ENCODE peak calls at places on chromosomes 12 and 14, in seven cellular contexts. One of them, this sample, is unnamed.

GRCh38 chr12:80118565-80119337 is 19.4 kb downstream of the OTOGL start:
- DNase-seq in prostate gland: no peak
- DNase-seq in AG10803: no peak
- DNase-seq in breast epithelium: no peak
- DNase-seq in tibial nerve: no peak
- DNase-seq in body of pancreas: no peak
- DNase-seq in lung: no peak
- DNase-seq in this sample: no peak

GRCh38 chr12:3225154-3225795 is 148.1 kb downstream of the TSPAN9 start:
- DNase-seq in prostate gland: no peak
- DNase-seq in AG10803: peak
- DNase-seq in breast epithelium: no peak
- DNase-seq in tibial nerve: no peak
- DNase-seq in body of pancreas: no peak
- DNase-seq in lung: no peak
- DNase-seq in this sample: no peak

GRCh38 chr12:96510306-96510764 is 21.0 kb downstream of the CFAP54 start:
- DNase-seq in prostate gland: no peak
- DNase-seq in AG10803: peak
- DNase-seq in breast epithelium: no peak
- DNase-seq in tibial nerve: no peak
- DNase-seq in body of pancreas: no peak
- DNase-seq in lung: no peak
- DNase-seq in this sample: peak

GRCh38 chr14:75125617-75126016 is 1.2 kb downstream of the NEK9 start:
- DNase-seq in prostate gland: no peak
- DNase-seq in AG10803: peak
- DNase-seq in breast epithelium: no peak
- DNase-seq in tibial nerve: no peak
- DNase-seq in body of pancreas: no peak
- DNase-seq in lung: no peak
- DNase-seq in this sample: peak

GRCh38 chr14:32072701-32073100 is 4.4 kb upstream of the ARHGAP5 start:
- DNase-seq in prostate gland: no peak
- DNase-seq in AG10803: no peak
- DNase-seq in breast epithelium: no peak
- DNase-seq in tibial nerve: no peak
- DNase-seq in body of pancreas: no peak
- DNase-seq in lung: no peak
- DNase-seq in this sample: no peak

GRCh38 chr12:7093892-7094291 is 1.6 kb upstream of the C1R start:
- DNase-seq in prostate gland: no peak
- DNase-seq in AG10803: peak
- DNase-seq in breast epithelium: no peak
- DNase-seq in tibial nerve: no peak
- DNase-seq in body of pancreas: no peak
- DNase-seq in lung: no peak
- DNase-seq in this sample: peak

GRCh38 chr12:54991161-54991991 is 6.8 kb upstream of the TESPA1 start:
- DNase-seq in prostate gland: no peak
- DNase-seq in AG10803: no peak
- DNase-seq in breast epithelium: no peak
- DNase-seq in tibial nerve: no peak
- DNase-seq in body of pancreas: no peak
- DNase-seq in lung: no peak
- DNase-seq in this sample: no peak

GRCh38 chr12:25130741-25131188 is 64.2 kb downstream of the DNAI7 start:
- DNase-seq in prostate gland: no peak
- DNase-seq in AG10803: peak
- DNase-seq in breast epithelium: no peak
- DNase-seq in tibial nerve: no peak
- DNase-seq in body of pancreas: no peak
- DNase-seq in lung: no peak
- DNase-seq in this sample: peak

GRCh38 chr14:96256420-96256819 is 410 bp downstream of the BDKRB1 start:
- DNase-seq in prostate gland: no peak
- DNase-seq in AG10803: peak
- DNase-seq in breast epithelium: no peak
- DNase-seq in tibial nerve: no peak
- DNase-seq in body of pancreas: no peak
- DNase-seq in lung: no peak
- DNase-seq in this sample: peak

GRCh38 chr12:25811656-25812126 is 146.8 kb upstream of the RASSF8 start:
- DNase-seq in prostate gland: no peak
- DNase-seq in AG10803: peak
- DNase-seq in breast epithelium: no peak
- DNase-seq in tibial nerve: no peak
- DNase-seq in body of pancreas: no peak
- DNase-seq in lung: no peak
- DNase-seq in this sample: no peak

GRCh38 chr12:68304626-68305025 is 27.5 kb downstream of the MDM1 start:
- DNase-seq in prostate gland: no peak
- DNase-seq in AG10803: no peak
- DNase-seq in breast epithelium: no peak
- DNase-seq in tibial nerve: no peak
- DNase-seq in body of pancreas: no peak
- DNase-seq in lung: no peak
- DNase-seq in this sample: no peak

GRCh38 chr14:66036598-66036997 is 449.6 kb upstream of the CCDC196 start:
- DNase-seq in prostate gland: no peak
- DNase-seq in AG10803: no peak
- DNase-seq in breast epithelium: no peak
- DNase-seq in tibial nerve: no peak
- DNase-seq in body of pancreas: no peak
- DNase-seq in lung: no peak
- DNase-seq in this sample: peak

GRCh38 chr14:31080060-31080459 is 53.9 kb upstream of the STRN3 start:
- DNase-seq in prostate gland: no peak
- DNase-seq in AG10803: no peak
- DNase-seq in breast epithelium: no peak
- DNase-seq in tibial nerve: no peak
- DNase-seq in body of pancreas: no peak
- DNase-seq in lung: no peak
- DNase-seq in this sample: peak

GRCh38 chr14:41636492-41637392 is 30.1 kb downstream of the LRFN5 start:
- DNase-seq in prostate gland: no peak
- DNase-seq in AG10803: no peak
- DNase-seq in breast epithelium: no peak
- DNase-seq in tibial nerve: no peak
- DNase-seq in body of pancreas: no peak
- DNase-seq in lung: no peak
- DNase-seq in this sample: no peak

GRCh38 chr14:34875031-34875922 is at the start of gene BAZ1A:
- DNase-seq in prostate gland: peak
- DNase-seq in AG10803: peak
- DNase-seq in breast epithelium: peak
- DNase-seq in tibial nerve: peak
- DNase-seq in body of pancreas: peak
- DNase-seq in lung: peak
- DNase-seq in this sample: peak

GRCh38 chr12:11822071-11822818 is 172.8 kb downstream of the ETV6 start:
- DNase-seq in prostate gland: no peak
- DNase-seq in AG10803: peak
- DNase-seq in breast epithelium: no peak
- DNase-seq in tibial nerve: no peak
- DNase-seq in body of pancreas: peak
- DNase-seq in lung: no peak
- DNase-seq in this sample: peak

GRCh38 chr14:96938946-96939345 is 141.8 kb downstream of the VRK1 start:
- DNase-seq in prostate gland: no peak
- DNase-seq in AG10803: no peak
- DNase-seq in breast epithelium: no peak
- DNase-seq in tibial nerve: no peak
- DNase-seq in body of pancreas: no peak
- DNase-seq in lung: no peak
- DNase-seq in this sample: no peak

GRCh38 chr12:91590991-91591987 is 408.7 kb upstream of the DCN start:
- DNase-seq in prostate gland: no peak
- DNase-seq in AG10803: no peak
- DNase-seq in breast epithelium: no peak
- DNase-seq in tibial nerve: no peak
- DNase-seq in body of pancreas: no peak
- DNase-seq in lung: no peak
- DNase-seq in this sample: no peak

GRCh38 chr14:87018294-87018693 is 974.7 kb downstream of the GALC start:
- DNase-seq in prostate gland: no peak
- DNase-seq in AG10803: no peak
- DNase-seq in breast epithelium: no peak
- DNase-seq in tibial nerve: no peak
- DNase-seq in body of pancreas: no peak
- DNase-seq in lung: no peak
- DNase-seq in this sample: no peak

GRCh38 chr14:54651649-54652048 is 84.7 kb downstream of the SAMD4A start:
- DNase-seq in prostate gland: no peak
- DNase-seq in AG10803: peak
- DNase-seq in breast epithelium: no peak
- DNase-seq in tibial nerve: no peak
- DNase-seq in body of pancreas: no peak
- DNase-seq in lung: no peak
- DNase-seq in this sample: peak

GRCh38 chr12:72738811-72739210 is 466.6 kb downstream of the TRHDE start:
- DNase-seq in prostate gland: no peak
- DNase-seq in AG10803: no peak
- DNase-seq in breast epithelium: no peak
- DNase-seq in tibial nerve: no peak
- DNase-seq in body of pancreas: no peak
- DNase-seq in lung: no peak
- DNase-seq in this sample: no peak

GRCh38 chr12:16613199-16613598 is 7.2 kb upstream of the LMO3 start:
- DNase-seq in prostate gland: no peak
- DNase-seq in AG10803: no peak
- DNase-seq in breast epithelium: no peak
- DNase-seq in tibial nerve: no peak
- DNase-seq in body of pancreas: no peak
- DNase-seq in lung: no peak
- DNase-seq in this sample: peak

GRCh38 chr12:128811806-128812205 is 12.0 kb downstream of the SLC15A4 start:
- DNase-seq in prostate gland: no peak
- DNase-seq in AG10803: no peak
- DNase-seq in breast epithelium: no peak
- DNase-seq in tibial nerve: no peak
- DNase-seq in body of pancreas: no peak
- DNase-seq in lung: no peak
- DNase-seq in this sample: no peak

GRCh38 chr12:128807161-128807724 is 16.5 kb downstream of the SLC15A4 start:
- DNase-seq in prostate gland: no peak
- DNase-seq in AG10803: no peak
- DNase-seq in breast epithelium: peak
- DNase-seq in tibial nerve: no peak
- DNase-seq in body of pancreas: no peak
- DNase-seq in lung: no peak
- DNase-seq in this sample: no peak

GRCh38 chr12:128808651-128809050 is 15.1 kb downstream of the SLC15A4 start:
- DNase-seq in prostate gland: no peak
- DNase-seq in AG10803: no peak
- DNase-seq in breast epithelium: no peak
- DNase-seq in tibial nerve: no peak
- DNase-seq in body of pancreas: no peak
- DNase-seq in lung: no peak
- DNase-seq in this sample: no peak

GRCh38 chr12:128813392-128813791 is 10.4 kb downstream of the SLC15A4 start:
- DNase-seq in prostate gland: no peak
- DNase-seq in AG10803: peak
- DNase-seq in breast epithelium: no peak
- DNase-seq in tibial nerve: no peak
- DNase-seq in body of pancreas: no peak
- DNase-seq in lung: no peak
- DNase-seq in this sample: peak

GRCh38 chr12:128810182-128811127 is 13.3 kb downstream of the SLC15A4 start:
- DNase-seq in prostate gland: no peak
- DNase-seq in AG10803: peak
- DNase-seq in breast epithelium: no peak
- DNase-seq in tibial nerve: no peak
- DNase-seq in body of pancreas: no peak
- DNase-seq in lung: no peak
- DNase-seq in this sample: peak
- H3K4me3 ChIP-seq in prostate gland: no peak
- H3K4me3 ChIP-seq in AG10803: peak
- H3K4me3 ChIP-seq in breast epithelium: no peak
- H3K4me3 ChIP-seq in tibial nerve: no peak
- H3K4me3 ChIP-seq in body of pancreas: no peak
- H3K4me3 ChIP-seq in lung: no peak
- H3K4me3 ChIP-seq in this sample: peak

DNA sequence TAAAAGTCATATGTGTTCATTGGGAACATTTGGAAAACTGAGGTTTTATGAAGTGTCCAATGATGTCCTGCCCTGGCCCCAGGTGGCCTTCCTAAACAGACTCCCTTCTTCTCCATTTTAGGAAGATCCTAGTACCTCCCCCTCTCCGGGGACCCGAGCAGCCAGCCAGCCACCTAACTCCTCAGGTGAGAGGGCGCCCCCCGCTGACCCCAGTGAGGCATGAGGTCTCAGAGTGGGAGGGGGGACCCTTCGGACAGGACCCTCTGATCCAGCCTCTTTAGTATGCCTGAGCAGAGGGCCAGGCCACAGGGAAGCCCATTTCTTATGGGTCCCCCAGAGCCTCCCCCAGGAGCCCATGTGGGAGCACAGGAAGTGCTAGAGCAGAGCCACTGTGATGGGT is 23.7 kb downstream of the DEGS2 start:
- DNase-seq in prostate gland: no peak
- DNase-seq in AG10803: no peak
- DNase-seq in breast epithelium: no peak
- DNase-seq in tibial nerve: no peak
- DNase-seq in body of pancreas: no peak
- DNase-seq in lung: no peak
- DNase-seq in this sample: no peak
- TF ChIP-seq CTCF in prostate gland: no peak
- TF ChIP-seq CTCF in AG10803: no peak
- TF ChIP-seq CTCF in breast epithelium: no peak
- TF ChIP-seq CTCF in tibial nerve: no peak
- TF ChIP-seq CTCF in body of pancreas: no peak
- TF ChIP-seq CTCF in lung: no peak
- TF ChIP-seq CTCF in this sample: no peak

GRCh38 chr12:122495258-122495657 is 5.5 kb downstream of the ZCCHC8 start:
- DNase-seq in prostate gland: no peak
- DNase-seq in AG10803: no peak
- DNase-seq in breast epithelium: no peak
- DNase-seq in tibial nerve: no peak
- DNase-seq in body of pancreas: no peak
- DNase-seq in lung: no peak
- DNase-seq in this sample: no peak
- H3K4me3 ChIP-seq in prostate gland: no peak
- H3K4me3 ChIP-seq in AG10803: no peak
- H3K4me3 ChIP-seq in breast epithelium: no peak
- H3K4me3 ChIP-seq in tibial nerve: no peak
- H3K4me3 ChIP-seq in body of pancreas: no peak
- H3K4me3 ChIP-seq in lung: no peak
- H3K4me3 ChIP-seq in this sample: no peak

DNA sequence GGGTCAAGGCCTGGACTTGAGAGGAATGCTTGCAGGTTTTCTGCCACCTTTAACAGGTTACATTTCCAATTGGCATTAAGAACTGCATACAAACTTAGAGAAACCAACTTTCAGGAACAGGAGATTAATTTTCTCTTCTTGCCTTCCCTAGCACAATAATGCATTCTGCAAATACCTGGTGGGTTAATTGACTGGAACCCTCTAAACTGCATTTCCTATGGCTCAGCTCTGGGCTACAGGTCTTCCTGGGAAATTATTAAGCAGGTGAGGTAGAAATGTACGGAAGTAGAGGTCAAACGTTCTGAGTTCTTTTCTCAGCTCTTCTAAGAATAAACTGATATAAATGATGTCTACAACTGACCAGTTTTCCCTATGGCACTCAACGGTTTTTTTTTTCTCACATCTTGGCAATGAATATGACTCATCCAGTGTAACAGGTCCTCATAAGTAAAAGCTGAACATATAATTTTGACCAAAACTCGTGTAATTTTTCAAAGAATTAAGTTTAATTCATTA is 144.9 kb upstream of the PELI2 start:
- DNase-seq in prostate gland: no peak
- DNase-seq in AG10803: no peak
- DNase-seq in breast epithelium: no peak
- DNase-seq in tibial nerve: no peak
- DNase-seq in body of pancreas: no peak
- DNase-seq in lung: no peak
- DNase-seq in this sample: no peak
- TF ChIP-seq CTCF in prostate gland: no peak
- TF ChIP-seq CTCF in AG10803: no peak
- TF ChIP-seq CTCF in breast epithelium: no peak
- TF ChIP-seq CTCF in tibial nerve: no peak
- TF ChIP-seq CTCF in body of pancreas: no peak
- TF ChIP-seq CTCF in lung: no peak
- TF ChIP-seq CTCF in this sample: no peak

This sample was measured in fibroblast of the aortic adventitia.